ENCODE peak calls at places on chromosomes 7 and 10, in four cellular contexts. S is tibial nerve, W is thoracic aorta, X is cardiac muscle cell. K is an unnamed sample.

GRCh38 chr7:24777811-24778210 is 20.5 kb upstream of the GSDME start:
- DNase-seq in S (no peak), W (no peak), X (no peak), K (no peak)

GRCh38 chr10:110547139-110547761 is 20.2 kb upstream of the SMC3 start:
- DNase-seq in S (no peak), W (no peak), X (peak), K (no peak)

GRCh38 chr10:132616170-132616994 is 78.8 kb downstream of the INPP5A start:
- DNase-seq in S (no peak), W (no peak), X (no peak), K (peak)

GRCh38 chr10:76950354-76950753 is 687.3 kb downstream of the KCNMA1 start:
- DNase-seq in S (no peak), W (no peak), X (no peak), K (no peak)

GRCh38 chr7:35691827-35692307 is 3.1 kb downstream of the HERPUD2 start:
- DNase-seq in S (no peak), W (no peak), X (peak), K (no peak)

GRCh38 chr10:114874827-114875541 is 53.4 kb downstream of the FHIP2A start:
- DNase-seq in S (no peak), W (no peak), X (peak), K (no peak)

GRCh38 chr10:124935946-124936345 is 6.0 kb upstream of the ZRANB1 start:
- DNase-seq in S (no peak), W (no peak), X (no peak), K (no peak)

GRCh38 chr10:67770537-67770936 is 67.5 kb downstream of the DNAJC12 start:
- DNase-seq in S (no peak), W (no peak), X (no peak), K (no peak)

GRCh38 chr7:87344446-87344845 is 1.0 kb upstream of the CROT start:
- DNase-seq in S (no peak), W (no peak), X (no peak), K (no peak)

GRCh38 chr7:149720372-149721083 is 52.9 kb downstream of the ZNF467 start:
- DNase-seq in S (peak), W (no peak), X (no peak), K (peak)

GRCh38 chr7:33452805-33453502 is 323.6 kb downstream of the BBS9 start:
- DNase-seq in S (no peak), W (no peak), X (no peak), K (no peak)

GRCh38 chr10:847868-848267 is 83.6 kb downstream of the LARP4B start:
- DNase-seq in S (no peak), W (no peak), X (no peak), K (no peak)

GRCh38 chr7:131327049-131327625 is 539 bp upstream of the MKLN1 start:
- DNase-seq in S (no peak), W (no peak), X (peak), K (no peak)

GRCh38 chr7:130982651-130983050 is 248.6 kb upstream of the KLF14 start:
- DNase-seq in S (no peak), W (no peak), X (no peak), K (no peak)

GRCh38 chr10:101716891-101717659 is 22.1 kb upstream of the FBXW4 start:
- DNase-seq in S (no peak), W (no peak), X (no peak), K (no peak)

GRCh38 chr10:31051703-31052102 is 20.0 kb upstream of the ZNF438 start:
- DNase-seq in S (no peak), W (no peak), X (no peak), K (no peak)

GRCh38 chr10:3486346-3487065 is 298.5 kb downstream of the KLF6 start:
- DNase-seq in S (no peak), W (no peak), X (no peak), K (no peak)

GRCh38 chr10:48365668-48366067 is 59.2 kb downstream of the MAPK8 start:
- DNase-seq in S (no peak), W (no peak), X (no peak), K (no peak)

GRCh38 chr10:86580549-86580886 is 58.9 kb upstream of the WAPL start:
- DNase-seq in S (no peak), W (no peak), X (no peak), K (no peak)

GRCh38 chr10:97805960-97806359 is 34.2 kb upstream of the SFRP5 start:
- DNase-seq in S (no peak), W (no peak), X (no peak), K (no peak)

GRCh38 chr7:47170516-47170915 is 411.4 kb downstream of the TNS3 start:
- DNase-seq in S (no peak), W (no peak), X (no peak), K (no peak)

GRCh38 chr7:54565432-54565831 is 23.3 kb downstream of the VSTM2A start:
- DNase-seq in S (no peak), W (no peak), X (no peak), K (no peak)

GRCh38 chr10:124480860-124481259 is 19.2 kb downstream of the LHPP start:
- DNase-seq in S (no peak), W (no peak), X (no peak), K (no peak)

GRCh38 chr7:98836811-98837631 is 32.8 kb downstream of the TMEM130 start:
- DNase-seq in S (no peak), W (no peak), X (peak), K (no peak)

GRCh38 chr7:92698237-92698841 is 108.1 kb upstream of the FAM133B start:
- DNase-seq in S (no peak), W (no peak), X (no peak), K (no peak)

GRCh38 chr10:79413196-79413595 is 32.2 kb downstream of the ZCCHC24 start:
- DNase-seq in S (no peak), W (no peak), X (no peak), K (no peak)

GRCh38 chr7:96116173-96116572 is 205.7 kb downstream of the SLC25A13 start:
- DNase-seq in S (no peak), W (no peak), X (no peak), K (no peak)

DNA sequence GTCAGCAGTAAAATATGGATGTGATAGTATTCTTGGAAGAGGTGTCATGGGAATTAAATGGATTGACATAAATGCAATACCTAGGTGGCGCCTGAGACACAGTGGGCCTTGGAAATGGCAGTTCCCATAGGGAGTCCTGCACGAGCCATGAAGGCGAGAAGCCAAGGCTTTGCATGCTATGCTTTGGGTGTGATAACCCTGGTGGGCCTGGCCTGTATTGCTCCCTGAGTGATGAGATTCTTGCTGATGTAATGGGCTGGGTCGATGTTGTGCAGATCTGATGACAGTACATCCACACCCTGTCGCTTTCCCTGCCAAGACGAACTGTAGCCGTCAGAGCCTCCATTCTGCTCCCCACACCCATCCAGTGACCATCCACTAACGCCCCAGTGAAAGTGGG is 46.4 kb downstream of the CREB5 start:
- DNase-seq in S (no peak), W (no peak), X (no peak), K (no peak)
- TF ChIP-seq CTCF in S (no peak), W (no peak), X (no peak), K (no peak)

GRCh38 chr10:68897336-68897741 is 3.8 kb upstream of the DDX50 start:
- DNase-seq in S (no peak), W (no peak), X (peak), K (no peak)
- TF ChIP-seq CTCF in S (peak), W (peak), X (peak), K (no peak)

DNA sequence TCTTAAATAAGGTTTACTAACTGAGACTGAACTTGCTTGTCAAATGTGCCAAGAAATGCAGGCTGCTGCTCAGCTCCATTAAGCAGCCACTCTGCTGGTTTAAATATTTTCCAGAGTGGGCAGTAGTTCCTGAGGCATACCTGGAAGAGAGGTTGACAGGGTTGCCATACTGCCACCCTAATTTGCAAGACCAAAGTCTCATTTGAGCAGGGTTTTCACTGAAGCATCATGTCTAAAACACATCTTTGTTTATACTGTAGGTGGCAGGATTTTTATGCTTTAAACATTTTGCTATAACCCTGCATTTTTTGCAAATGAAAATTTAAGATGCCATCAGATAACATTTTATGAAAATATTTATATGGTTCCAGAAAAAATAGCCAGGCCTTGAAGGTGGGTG is 618.0 kb upstream of the LRRTM3 start:
- DNase-seq in S (no peak), W (no peak), X (no peak), K (no peak)
- TF ChIP-seq CTCF in S (no peak), W (no peak), X (no peak), K (no peak)

GRCh38 chr7:128190051-128190640 is 50.9 kb upstream of the LEP start:
- DNase-seq in S (no peak), W (no peak), X (peak), K (no peak)

GRCh38 chr7:128188396-128189230 is 52.5 kb upstream of the LEP start:
- DNase-seq in S (no peak), W (no peak), X (no peak), K (no peak)

GRCh38 chr7:128189231-128189930 is 51.7 kb upstream of the LEP start:
- DNase-seq in S (no peak), W (no peak), X (no peak), K (no peak)

GRCh38 chr7:128192497-128193142 is 48.5 kb upstream of the LEP start:
- DNase-seq in S (no peak), W (no peak), X (no peak), K (no peak)

GRCh38 chr7:128191136-128191844 is 49.8 kb upstream of the LEP start:
- DNase-seq in S (no peak), W (no peak), X (no peak), K (no peak)
- TF ChIP-seq CTCF in S (no peak), W (no peak), X (no peak), K (no peak)

K was measured in natural killer cell.